ENCODE peak calls at places on chromosomes 2 and 18, in nine cellular contexts. M, E, A, L, Y, T, P, W and I are unnamed samples. For H3K4me1 and H3K36me3, the result is how much of the 10 kb centered on the place peaks cover.

GRCh38 chr18:63444567-63444966 is 22.3 kb upstream of the VPS4B start:
- DNase-seq in M (no peak), E (peak), A (no peak), L (no peak), Y (no peak), T (no peak), P (no peak), W (peak), I (peak)

GRCh38 chr2:57720728-57721627 is 325.6 kb upstream of the VRK2 start:
- DNase-seq in M (peak), E (peak), A (no peak), L (peak), Y (peak), T (no peak), P (no peak), W (peak), I (peak)

GRCh38 chr2:64937341-64938230 is 51.6 kb upstream of the SLC1A4 start:
- DNase-seq in M (peak), E (no peak), A (peak), L (no peak), Y (no peak), T (peak), P (no peak), W (no peak), I (no peak)

GRCh38 chr2:96527990-96528679 is 8.4 kb upstream of the ARID5A start:
- DNase-seq in M (peak), E (no peak), A (peak), L (no peak), Y (no peak), T (no peak), P (no peak), W (peak), I (peak)

GRCh38 chr2:238282861-238283738 is 5.3 kb downstream of the PER2 start:
- DNase-seq in M (no peak), E (no peak), A (no peak), L (peak), Y (no peak), T (peak), P (no peak), W (no peak), I (no peak)

GRCh38 chr2:235595420-235596010 is 101.7 kb downstream of the AGAP1 start:
- DNase-seq in M (peak), E (peak), A (peak), L (peak), Y (peak), T (peak), P (peak), W (peak), I (peak)

GRCh38 chr2:27138111-27138510 is 1.1 kb downstream of the PRR30 start:
- DNase-seq in M (no peak), E (no peak), A (no peak), L (no peak), Y (no peak), T (peak), P (no peak), W (no peak), I (no peak)

GRCh38 chr2:25204190-25204838 is 35.9 kb upstream of the POMC start:
- DNase-seq in M (no peak), E (no peak), A (no peak), L (no peak), Y (peak), T (no peak), P (no peak), W (no peak), I (no peak)

GRCh38 chr2:46023165-46023854 is 273.9 kb upstream of the EPAS1 start:
- DNase-seq in M (no peak), E (no peak), A (no peak), L (no peak), Y (no peak), T (no peak), P (no peak), W (no peak), I (no peak)

GRCh38 chr2:199943373-199943772 is 11.9 kb downstream of the TYW5 start:
- DNase-seq in M (no peak), E (no peak), A (no peak), L (no peak), Y (no peak), T (no peak), P (no peak), W (no peak), I (no peak)

GRCh38 chr2:109352898-109353689 is 224.1 kb downstream of the SH3RF3 start:
- DNase-seq in M (no peak), E (no peak), A (no peak), L (no peak), Y (no peak), T (no peak), P (no peak), W (no peak), I (no peak)

GRCh38 chr2:138708682-138709241 is 71.4 kb downstream of the NXPH2 start:
- DNase-seq in M (no peak), E (no peak), A (no peak), L (no peak), Y (no peak), T (no peak), P (no peak), W (peak), I (peak)

GRCh38 chr2:112646791-112647720 is 1.3 kb downstream of the SLC20A1 start:
- DNase-seq in M (no peak), E (no peak), A (no peak), L (peak), Y (peak), T (no peak), P (no peak), W (no peak), I (peak)

GRCh38 chr2:100483892-100484291 is 13.6 kb downstream of the NMS start:
- DNase-seq in M (no peak), E (no peak), A (no peak), L (no peak), Y (no peak), T (no peak), P (no peak), W (no peak), I (no peak)

GRCh38 chr2:38216886-38217285 is 140.9 kb upstream of the CYP1B1 start:
- DNase-seq in M (no peak), E (no peak), A (no peak), L (no peak), Y (no peak), T (no peak), P (no peak), W (no peak), I (no peak)

GRCh38 chr2:86808315-86809161 is 17.8 kb upstream of the CD8A start:
- DNase-seq in M (peak), E (peak), A (peak), L (peak), Y (peak), T (peak), P (peak), W (peak), I (peak)

GRCh38 chr2:225614915-225615314 is 215.4 kb downstream of the NYAP2 start:
- DNase-seq in M (no peak), E (no peak), A (no peak), L (no peak), Y (no peak), T (no peak), P (no peak), W (no peak), I (no peak)

GRCh38 chr2:38665854-38666577 is at the start of gene GALM:
- DNase-seq in M (peak), E (peak), A (peak), L (peak), Y (peak), T (peak), P (peak), W (peak), I (peak)

GRCh38 chr2:49251251-49251650 is 96.9 kb upstream of the FSHR start:
- DNase-seq in M (no peak), E (no peak), A (no peak), L (no peak), Y (no peak), T (no peak), P (no peak), W (no peak), I (no peak)
- H3K4me1 ChIP-seq in M (under half), E (under half), A (under half), L (under half), Y (under half), T (under half), P (under half), W (under half), I (under half)

GRCh38 chr2:70639841-70640448 is 86.3 kb upstream of the TGFA start:
- DNase-seq in M (no peak), E (no peak), A (no peak), L (no peak), Y (no peak), T (no peak), P (no peak), W (no peak), I (no peak)

GRCh38 chr2:70633508-70633907 is 79.9 kb upstream of the TGFA start:
- DNase-seq in M (no peak), E (no peak), A (no peak), L (no peak), Y (no peak), T (no peak), P (no peak), W (no peak), I (no peak)

GRCh38 chr2:70643715-70644114 is 90.1 kb upstream of the TGFA start:
- DNase-seq in M (no peak), E (no peak), A (no peak), L (peak), Y (peak), T (no peak), P (no peak), W (no peak), I (no peak)

GRCh38 chr2:70641263-70641784 is 87.7 kb upstream of the TGFA start:
- DNase-seq in M (no peak), E (no peak), A (no peak), L (no peak), Y (no peak), T (no peak), P (no peak), W (peak), I (no peak)

GRCh38 chr2:70638561-70638960 is 84.9 kb upstream of the TGFA start:
- DNase-seq in M (no peak), E (no peak), A (no peak), L (no peak), Y (no peak), T (no peak), P (no peak), W (no peak), I (no peak)
- H3K4me3 ChIP-seq in M (no peak), E (no peak), A (no peak), L (no peak), Y (no peak), T (no peak), P (no peak), W (no peak), I (no peak)

GRCh38 chr18:48666613-48667012 is 127.8 kb downstream of the CTIF start:
- DNase-seq in M (no peak), E (no peak), A (no peak), L (no peak), Y (no peak), T (no peak), P (no peak), W (no peak), I (no peak)
- H3K36me3 ChIP-seq in M (under half), E (under half), A (half or more), L (under half), Y (under half), T (under half), P (under half), W (under half), I (half or more)

GRCh38 chr2:233848276-233848675 is 6.1 kb downstream of the HJURP start:
- DNase-seq in M (no peak), E (no peak), A (no peak), L (no peak), Y (no peak), T (no peak), P (no peak), W (no peak), I (no peak)
- H3K4me1 ChIP-seq in M (under half), E (under half), A (under half), L (under half), Y (under half), T (under half), P (under half), W (under half), I (under half)

DNA sequence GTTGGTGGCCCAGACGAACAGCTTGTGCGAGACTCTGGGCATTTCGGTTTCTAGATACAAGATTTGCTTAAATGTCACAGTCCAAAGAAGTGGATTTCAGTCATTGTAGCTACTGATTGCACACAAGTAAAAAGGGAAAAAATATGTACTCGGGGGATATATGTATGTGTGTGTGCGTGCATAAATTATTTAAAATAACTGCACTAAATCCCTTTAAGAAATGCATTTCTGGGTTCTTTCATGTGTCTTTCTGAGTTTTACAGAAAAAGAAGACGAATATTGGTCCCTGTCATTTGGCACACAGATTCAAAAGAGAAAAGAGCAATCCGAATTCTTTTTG is 2.1 kb upstream of the EPHA4 start:
- DNase-seq in M (no peak), E (no peak), A (no peak), L (no peak), Y (no peak), T (no peak), P (no peak), W (no peak), I (no peak)
- H3K4me3 ChIP-seq in M (peak), E (peak), A (peak), L (no peak), Y (no peak), T (peak), P (peak), W (peak), I (peak)

DNA sequence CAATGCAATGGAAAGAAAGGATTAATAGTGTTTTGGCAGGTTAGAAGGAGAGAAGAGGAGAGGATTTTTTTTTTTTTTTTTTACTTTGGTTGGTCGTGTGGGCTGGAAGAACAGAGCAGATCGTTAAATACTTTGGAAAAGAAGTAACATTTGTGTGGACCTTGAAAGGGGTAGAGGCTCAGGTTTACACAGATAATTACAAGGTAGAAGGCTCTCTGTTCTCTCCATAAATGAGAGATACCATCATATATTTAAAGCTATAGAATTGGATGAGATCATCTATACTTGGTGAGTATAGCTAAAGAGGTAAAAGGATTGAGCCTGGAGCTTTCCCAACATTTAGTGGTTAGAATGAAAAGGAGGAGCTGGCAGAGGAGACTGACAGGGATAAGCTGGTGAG is 49.0 kb downstream of the SMCHD1 start:
- DNase-seq in M (no peak), E (no peak), A (no peak), L (no peak), Y (no peak), T (no peak), P (no peak), W (no peak), I (no peak)
- H3K36me3 ChIP-seq in M (half or more), E (under half), A (half or more), L (half or more), Y (under half), T (under half), P (under half), W (under half), I (half or more)

GRCh38 chr2:73930386-73930785 is 3.7 kb downstream of the DGUOK start:
- DNase-seq in M (no peak), E (no peak), A (no peak), L (no peak), Y (no peak), T (no peak), P (no peak), W (no peak), I (peak)
- H3K4me1 ChIP-seq in M (under half), E (under half), A (under half), L (under half), Y (under half), T (under half), P (under half), W (under half), I (under half)

DNA sequence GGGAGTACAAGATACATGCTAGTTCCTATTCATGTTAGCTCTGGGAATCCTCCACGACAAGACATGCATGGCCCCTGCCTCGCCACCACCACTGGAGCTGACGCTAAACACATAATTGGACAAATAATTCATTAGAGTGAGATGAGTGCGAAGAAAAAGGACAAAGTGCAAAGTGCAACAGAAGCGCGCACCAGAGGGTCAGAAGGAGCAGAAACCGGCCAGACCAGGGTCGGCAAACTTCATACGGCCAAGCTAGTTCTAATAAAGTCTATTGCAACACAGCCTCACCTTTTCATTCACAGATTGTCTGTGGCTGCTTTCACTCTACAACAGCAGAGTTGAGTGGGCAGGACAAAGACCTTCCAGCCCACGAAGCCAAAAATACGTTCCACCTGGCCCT is 266.1 kb upstream of the KLHL29 start:
- DNase-seq in M (no peak), E (no peak), A (no peak), L (no peak), Y (no peak), T (no peak), P (no peak), W (no peak), I (no peak)
- H3K4me3 ChIP-seq in M (no peak), E (no peak), A (no peak), L (no peak), Y (no peak), T (no peak), P (no peak), W (no peak), I (no peak)